ENCODE peak calls at places on chromosomes 12 and 14, in four cellular contexts. I, R, Z and B are unnamed samples.

GRCh38 chr12:5230861-5231260 is 187.2 kb downstream of the KCNA5 start:
- DNase-seq in R (no peak), I (no peak), Z (no peak), B (no peak)

GRCh38 chr12:16949351-16949750 is 343.4 kb upstream of the LMO3 start:
- DNase-seq in R (no peak), I (no peak), Z (no peak), B (no peak)

GRCh38 chr12:130195776-130196175 is 33.5 kb downstream of the FZD10 start:
- DNase-seq in I (no peak), R (no peak), Z (no peak), B (no peak)

GRCh38 chr14:100755649-100756048 is 29.0 kb downstream of the DLK1 start:
- DNase-seq in R (peak; percentile 63), I (no peak), Z (no peak), B (peak; percentile 21)

GRCh38 chr14:46378248-46378647 is 273.3 kb downstream of the RPL10L start:
- DNase-seq in Z (no peak), R (no peak), I (peak; percentile 4), B (no peak)

GRCh38 chr12:105980048-105980447 is 158.7 kb downstream of the NUAK1 start:
- DNase-seq in R (no peak), Z (no peak), I (no peak), B (no peak)

GRCh38 chr14:61203059-61203753 is 77.9 kb downstream of the TMEM30B start:
- DNase-seq in R (no peak), I (no peak), Z (no peak), B (no peak)

GRCh38 chr14:55581011-55581806 is 1.2 kb downstream of the KTN1 start:
- DNase-seq in R (no peak), Z (peak; percentile 23), I (peak; percentile 44), B (peak; percentile 68)

GRCh38 chr14:92973265-92973797 is 50.4 kb downstream of the CHGA start:
- DNase-seq in R (no peak), Z (peak; percentile 23), I (peak; percentile 49), B (peak; percentile 47)

GRCh38 chr14:104723651-104724406 is at the start of gene ADSS1:
- DNase-seq in Z (peak; percentile 24), I (peak; percentile 74), R (no peak), B (peak; percentile 53)

GRCh38 chr12:29283969-29284368 is 97.0 kb downstream of the ERGIC2 start:
- DNase-seq in R (no peak), I (no peak), Z (no peak), B (no peak)

GRCh38 chr14:65258391-65258790 is 154.1 kb upstream of the FUT8 start:
- DNase-seq in R (peak; percentile 77), I (peak; percentile 58), Z (peak; percentile 90), B (no peak)

GRCh38 chr14:65256714-65257113 is 154.4 kb upstream of the MAX start:
- DNase-seq in Z (no peak), R (no peak), I (no peak), B (no peak)

GRCh38 chr14:65255029-65255545 is 152.8 kb upstream of the MAX start:
- DNase-seq in Z (peak; percentile 82), I (peak; percentile 79), R (peak; percentile 61), B (no peak)

GRCh38 chr14:65257405-65257804 is 155.1 kb upstream of the MAX start:
- DNase-seq in I (no peak), Z (no peak), R (no peak), B (no peak)

DNA sequence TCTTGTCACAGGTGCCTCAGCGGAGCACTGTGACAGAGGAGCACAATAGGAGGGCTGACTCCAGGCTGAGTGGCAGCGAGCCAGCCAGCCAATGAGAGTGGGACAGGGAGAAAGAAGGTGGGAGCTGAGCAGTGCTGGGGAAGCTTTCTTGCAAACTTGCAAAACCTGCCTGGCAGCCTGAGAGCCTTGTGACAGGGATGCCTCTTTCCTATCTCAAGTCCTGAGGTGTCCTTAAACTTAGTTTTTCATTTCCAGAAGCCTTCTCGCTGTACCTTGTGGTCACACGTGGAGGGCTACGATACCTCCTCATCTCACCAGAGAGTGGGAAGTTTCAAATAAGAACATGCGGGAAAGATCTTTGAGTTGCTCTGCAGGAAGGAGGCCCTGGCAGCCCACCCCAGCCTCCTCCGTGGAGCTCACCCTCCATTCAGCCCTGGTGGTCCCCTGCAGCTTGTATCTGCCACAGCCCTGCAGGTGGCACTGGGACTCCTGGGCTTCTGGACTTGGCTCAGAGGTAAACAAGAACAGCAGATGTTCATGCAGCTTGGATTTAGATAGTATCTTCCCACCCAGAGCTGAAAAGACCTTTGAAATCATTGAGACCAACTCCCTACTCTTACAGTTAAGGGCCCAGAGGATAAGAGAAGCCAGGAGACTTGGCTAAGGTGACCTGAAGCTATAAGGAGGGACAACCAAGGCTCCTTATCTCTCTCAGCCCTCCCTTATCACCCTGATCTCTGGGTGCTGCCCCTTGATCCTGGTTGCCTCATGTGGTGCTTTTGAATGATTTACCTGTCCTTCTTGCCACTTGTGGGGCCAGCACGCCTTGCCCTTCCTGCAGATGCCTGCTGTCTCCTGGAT is 153.5 kb upstream of the MAX start:
- DNase-seq in R (peak; percentile 78), I (peak; percentile 32), Z (peak; percentile 69), B (no peak)
- H3K4me3 ChIP-seq in R (no peak overlapping the region), I (no peak overlapping the region), Z (peak overlapping the region; percentile 20), B (no peak overlapping the region)

DNA sequence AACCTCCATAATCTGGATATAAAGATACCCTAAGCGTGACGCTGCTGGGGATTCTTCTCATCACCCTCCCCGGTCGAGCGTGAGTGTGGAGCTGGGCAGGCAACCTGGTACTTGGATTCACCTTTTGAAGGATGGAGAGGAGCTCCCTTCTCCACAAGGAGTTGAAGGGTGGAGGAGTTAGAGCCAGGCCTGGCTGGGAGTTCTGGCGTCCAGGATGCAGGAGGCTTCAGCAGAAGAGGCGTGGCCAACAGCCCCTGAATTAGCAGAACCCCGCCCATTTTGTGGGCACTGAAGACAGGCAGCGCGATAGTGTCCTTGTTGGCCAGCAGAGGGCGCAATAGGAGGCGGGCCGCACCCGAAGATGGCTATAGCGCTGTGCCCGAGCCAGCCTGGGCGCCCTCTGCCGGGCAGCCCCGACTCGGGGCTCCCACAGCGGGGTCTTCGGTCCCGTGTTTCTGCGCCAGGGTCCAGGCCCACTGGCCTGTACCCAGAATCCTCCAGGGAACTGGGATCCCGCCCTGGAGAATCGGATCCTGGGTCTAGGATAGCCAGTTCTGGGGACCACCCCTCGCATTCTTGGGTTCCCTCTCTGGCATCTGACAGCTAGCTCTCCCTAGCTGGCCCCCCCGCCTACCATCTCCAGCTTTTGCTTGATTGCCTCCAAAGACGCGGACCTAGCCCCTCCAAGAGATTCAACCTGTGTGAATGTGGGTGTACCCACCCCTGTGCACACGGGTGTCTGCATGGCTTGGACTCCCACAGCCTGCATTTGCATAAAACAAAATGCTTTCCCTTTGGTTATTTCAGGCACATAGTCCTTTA is 26.0 kb upstream of the SMUG1 start:
- DNase-seq in R (peak; percentile 85), Z (peak; percentile 85), I (peak; percentile 95), B (peak; percentile 94)
- TF ChIP-seq MAX in R (no peak), Z (peak; percentile 33), I (peak; percentile 79), B (peak; percentile 65)

DNA sequence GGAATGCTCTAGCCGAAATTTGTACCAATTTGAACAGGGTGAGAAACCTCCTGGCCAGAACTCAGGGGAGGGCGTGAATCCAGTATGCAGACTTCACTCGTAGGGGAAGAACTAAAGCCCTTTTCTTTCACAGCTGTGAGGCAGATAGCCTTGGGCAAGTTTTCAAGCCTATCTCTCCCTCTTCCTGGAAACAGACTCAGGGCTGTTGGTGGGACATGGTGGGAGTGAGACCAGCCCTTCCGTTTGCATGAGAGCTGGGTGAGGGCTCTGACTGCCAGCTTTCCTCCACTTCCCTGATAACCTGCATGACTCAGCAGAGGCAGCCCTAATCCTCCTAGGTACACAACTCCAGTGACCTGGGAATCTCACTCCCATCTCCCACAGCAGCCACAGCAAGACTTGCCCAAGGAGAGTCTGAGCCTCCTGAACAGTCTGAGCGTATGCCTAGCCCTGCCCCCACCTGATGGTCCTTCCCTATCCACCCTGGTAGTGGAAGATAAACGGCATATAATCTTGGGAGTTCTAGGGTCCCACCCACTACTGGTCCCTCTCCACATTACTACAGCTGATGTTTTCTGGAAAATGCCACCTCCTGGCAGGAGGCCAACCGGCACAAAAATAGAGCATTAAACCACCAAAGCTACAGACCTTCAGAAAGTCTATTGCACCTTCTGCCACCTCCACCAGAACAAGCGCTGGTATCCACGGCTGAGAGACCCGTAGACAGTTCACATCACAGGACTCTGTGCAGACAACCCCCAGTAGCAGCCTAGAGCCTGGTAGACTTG is 170.2 kb upstream of the AMIGO2 start:
- DNase-seq in Z (no peak), I (peak; percentile 49), R (no peak), B (no peak)
- TF ChIP-seq POLR2A in Z (no peak), I (no peak), R (no peak), B (no peak)

GRCh38 chr14:73782623-73783022 is 68.4 kb upstream of the PNMA1 start:
- DNase-seq in I (no peak), R (no peak), Z (no peak), B (no peak)

GRCh38 chr14:73783107-73783727 is 68.4 kb upstream of the PTGR2 start:
- DNase-seq in R (no peak), Z (peak; percentile 90), I (no peak), B (no peak)

GRCh38 chr14:73785336-73785833 is 66.2 kb upstream of the PTGR2 start:
- DNase-seq in R (no peak), I (peak; percentile 66), Z (peak; percentile 50), B (peak; percentile 75)

GRCh38 chr14:73784988-73785313 is 66.7 kb upstream of the PTGR2 start:
- DNase-seq in I (no peak), Z (no peak), R (no peak), B (no peak)

DNA sequence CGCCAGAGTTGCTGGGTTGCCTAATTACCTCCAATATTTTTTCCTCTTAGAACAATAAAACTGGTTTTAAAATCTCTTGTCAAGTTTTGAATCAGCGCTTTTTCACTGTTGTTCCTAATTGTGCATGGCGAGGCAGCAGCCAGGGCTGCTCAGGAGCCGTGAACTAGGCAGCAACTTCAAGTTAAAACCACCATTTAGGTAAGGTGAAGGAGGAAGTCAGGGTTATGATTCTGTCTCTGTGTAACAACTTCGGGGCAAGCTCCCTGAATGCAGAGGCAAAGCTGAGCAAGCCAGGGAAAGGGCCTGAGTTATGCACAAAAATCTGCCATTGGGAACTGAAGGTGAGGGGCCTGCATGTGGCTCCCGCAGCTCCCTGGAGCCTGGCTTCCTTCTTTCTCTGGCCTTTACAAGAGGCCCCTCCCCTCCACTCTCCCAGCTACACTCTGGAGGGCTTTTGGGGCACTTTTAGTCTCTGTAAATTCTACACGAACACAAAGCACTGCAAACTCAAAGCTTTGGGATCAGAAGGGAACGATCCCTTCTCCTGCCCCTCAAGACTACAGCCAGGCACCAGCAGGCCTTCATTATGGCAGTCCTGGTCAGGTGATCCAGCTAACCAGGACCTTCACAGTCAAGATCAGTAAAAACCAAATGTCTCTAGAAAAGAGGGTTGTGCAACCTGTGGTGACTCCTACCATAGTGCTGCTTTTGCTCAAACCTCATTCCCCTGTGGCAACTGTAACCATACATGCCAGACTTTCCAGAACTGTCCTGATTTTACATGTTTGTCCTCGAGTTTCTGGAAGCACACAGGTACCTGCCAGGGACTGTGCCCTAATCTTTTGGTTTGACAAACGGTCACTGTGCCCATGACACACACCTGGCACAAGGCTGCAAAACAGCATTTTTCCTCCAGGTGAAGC is 67.3 kb upstream of the PTGR2 start:
- DNase-seq in Z (no peak), R (no peak), I (no peak), B (peak; percentile 87)
- H3K4me3 ChIP-seq in Z (peak overlapping the region; percentile 76), R (no peak overlapping the region), I (no peak overlapping the region), B (peak overlapping the region; percentile 83)

GRCh38 chr12:103772367-103773108 is 68.5 kb downstream of the NT5DC3 start:
- DNase-seq in I (no peak), Z (no peak), R (no peak), B (no peak)

GRCh38 chr12:103769240-103769945 is 71.6 kb downstream of the NT5DC3 start:
- DNase-seq in Z (no peak), I (no peak), R (no peak), B (peak; percentile 63)

GRCh38 chr12:103774977-103775560 is 66.0 kb downstream of the NT5DC3 start:
- DNase-seq in Z (no peak), R (no peak), I (no peak), B (no peak)

GRCh38 chr12:103771466-103771865 is 69.6 kb downstream of the NT5DC3 start:
- DNase-seq in Z (peak; percentile 42), R (no peak), I (peak; percentile 67), B (peak; percentile 52)

GRCh38 chr12:103773109-103773905 is 67.7 kb downstream of the NT5DC3 start:
- DNase-seq in I (no peak), R (no peak), Z (no peak), B (no peak)
- TF ChIP-seq MAX in I (no peak), R (no peak), Z (no peak), B (no peak)